ENCODE peak calls at places on chromosomes 12 and 14, in five cellular contexts. U is HCT116, G is psoas muscle, X is RWPE1, A is GM10248. C is an unnamed sample.

GRCh38 chr12:68400231-68400829 is 68.2 kb upstream of the MDM1 start:
- DNase-seq in X (no peak), G (no peak), U (no peak), A (no peak), C (no peak)

GRCh38 chr14:26427059-26427458 is 170.8 kb downstream of the NOVA1 start:
- DNase-seq in G (no peak), A (no peak), U (no peak), X (no peak), C (no peak)

GRCh38 chr12:65720136-65720535 is 104.1 kb upstream of the HMGA2 start:
- DNase-seq in G (no peak), X (no peak), A (no peak), U (peak), C (no peak)

GRCh38 chr12:56221233-56221756 is 427 bp downstream of the RNF41 start:
- DNase-seq in U (no peak), A (peak), G (peak), X (peak), C (no peak)

GRCh38 chr12:54371328-54372112 is 7.2 kb upstream of the GPR84 start:
- DNase-seq in G (peak), X (no peak), U (no peak), A (no peak), C (no peak)

GRCh38 chr12:79255326-79255725 is 390.8 kb downstream of the SYT1 start:
- DNase-seq in A (no peak), G (no peak), X (no peak), U (no peak), C (no peak)

GRCh38 chr12:106300761-106301160 is 1.8 kb upstream of the TCP11L2 start:
- DNase-seq in U (no peak), A (no peak), X (no peak), G (no peak), C (no peak)

GRCh38 chr12:126210448-126210847 is 1145.2 kb downstream of the AACS start:
- DNase-seq in X (no peak), G (no peak), U (no peak), A (no peak), C (no peak)

GRCh38 chr12:25135531-25136154 is 59.3 kb downstream of the DNAI7 start:
- DNase-seq in G (no peak), A (no peak), U (peak), X (peak), C (no peak)

GRCh38 chr12:119788783-119789182 is 88.3 kb downstream of the CIT start:
- DNase-seq in X (no peak), A (no peak), G (no peak), U (no peak), C (no peak)

GRCh38 chr12:48925218-48925871 is at the start of gene FKBP11:
- DNase-seq in X (peak), A (peak), U (no peak), G (peak), C (peak)

GRCh38 chr12:28583771-28584261 is 393.6 kb downstream of the CCDC91 start:
- DNase-seq in A (no peak), X (no peak), G (no peak), U (no peak), C (no peak)
- TF ChIP-seq CTCF in A (no peak), X (no peak), G (no peak), U (no peak), C (no peak)

GRCh38 chr14:93953263-93953662 is 23.1 kb downstream of the ASB2 start:
- DNase-seq in U (no peak), A (no peak), X (no peak), G (no peak), C (no peak)
- TF ChIP-seq CTCF in U (no peak), A (peak), X (no peak), G (peak), C (peak)

DNA sequence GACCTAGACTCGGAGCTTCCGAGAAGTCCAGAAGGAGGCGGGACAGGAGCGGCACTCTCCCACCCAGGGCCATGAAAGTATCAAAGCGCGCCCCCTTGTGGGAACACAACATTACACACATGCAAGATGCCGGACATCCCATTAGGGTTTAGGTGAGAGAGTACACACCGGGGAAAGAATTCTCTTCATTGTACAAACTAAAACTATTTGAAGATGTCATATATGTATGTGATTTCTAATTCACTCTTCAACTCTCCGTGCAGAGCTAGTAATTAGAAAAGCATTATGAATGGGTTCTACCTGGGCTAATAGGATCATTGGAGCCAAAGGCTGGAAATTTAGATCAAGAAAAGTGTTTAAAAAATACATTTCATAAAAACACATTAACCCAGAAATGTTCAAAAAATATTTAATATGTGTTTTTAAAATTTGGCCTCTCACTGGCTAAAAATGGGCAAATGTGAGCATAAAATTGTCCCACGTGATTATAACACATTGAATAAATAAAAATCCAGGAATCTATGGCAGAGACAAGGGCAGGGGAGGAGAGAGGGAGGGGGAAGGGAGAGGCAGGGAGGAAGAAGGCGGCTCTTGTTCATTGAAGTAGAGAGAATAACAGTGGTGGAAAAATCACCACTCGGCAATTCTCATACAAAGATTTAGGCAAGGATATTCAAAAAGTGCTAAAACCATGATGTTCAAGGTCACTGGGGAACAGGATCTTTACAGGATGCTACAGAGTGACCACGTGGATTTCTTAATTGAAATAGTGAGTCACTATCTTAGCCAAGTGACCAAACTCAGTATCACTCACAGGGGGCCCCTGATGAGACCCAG is 38.9 kb downstream of the FBXO21 start:
- DNase-seq in X (no peak), U (peak), A (no peak), G (peak), C (no peak)
- TF ChIP-seq CTCF in X (peak), U (peak), A (no peak), G (peak), C (peak)

GRCh38 chr12:124445121-124445718 is 122.2 kb downstream of the NCOR2 start:
- DNase-seq in X (no peak), U (no peak), G (no peak), A (no peak), C (no peak)
- TF ChIP-seq CTCF in X (no peak), U (no peak), G (no peak), A (no peak), C (no peak)

GRCh38 chr12:32895688-32896437 is 714 bp downstream of the PKP2 start:
- DNase-seq in G (no peak), A (no peak), U (no peak), X (peak), C (no peak)
- TF ChIP-seq CTCF in G (peak), A (no peak), U (no peak), X (peak), C (no peak)

C was measured in GM13977.